ENCODE peak calls at places on chromosomes 6 and 20, in nine cellular contexts. Z is mammary epithelial cell; O is lung; S is spleen; T is astrocyte; N is left ventricle myocardium inferior; L is esophagus squamous epithelium; H is heart right ventricle; Y is CD8-positive, alpha-beta memory T cell. M is an unnamed sample. For H3K4me1, the result is how much of the 10 kb centered on the place peaks cover.

GRCh38 chr20:29878281-29878741 is 1379.2 kb upstream of the DEFB115 start:
- DNase-seq in Z (no peak), O (no peak), S (peak), T (no peak), N (no peak), L (no peak), H (no peak), Y (no peak), M (peak)

GRCh38 chr6:167044696-167045095 is 45.5 kb downstream of the CEP43 start:
- DNase-seq in Z (no peak), O (no peak), S (no peak), T (no peak), N (peak), L (no peak), H (no peak), Y (no peak), M (no peak)

GRCh38 chr20:33668087-33668790 is 1.5 kb downstream of the ACTL10 start:
- DNase-seq in Z (no peak), O (peak), S (peak), T (no peak), N (peak), L (no peak), H (peak), Y (no peak), M (peak)

GRCh38 chr20:58402305-58402704 is 13.3 kb downstream of the VAPB start:
- DNase-seq in Z (peak), O (no peak), S (no peak), T (no peak), N (no peak), L (no peak), H (no peak), Y (no peak), M (no peak)

GRCh38 chr6:68296126-68296525 is 339.0 kb upstream of the ADGRB3 start:
- DNase-seq in Z (no peak), O (no peak), S (no peak), T (peak), N (no peak), L (no peak), H (no peak), Y (no peak), M (no peak)

GRCh38 chr20:49724637-49725606 is 11.2 kb upstream of the B4GALT5 start:
- DNase-seq in Z (peak), O (peak), S (peak), T (peak), N (peak), L (no peak), H (peak), Y (no peak), M (no peak)

GRCh38 chr20:34362502-34363061 is 491 bp upstream of the ITCH start:
- DNase-seq in Z (no peak), O (no peak), S (peak), T (no peak), N (no peak), L (no peak), H (no peak), Y (no peak), M (no peak)

GRCh38 chr6:33508935-33509926 is 54.9 kb downstream of the ZBTB9 start:
- DNase-seq in Z (no peak), O (no peak), S (no peak), T (no peak), N (no peak), L (no peak), H (peak), Y (no peak), M (no peak)

GRCh38 chr6:88013554-88013953 is 34.1 kb upstream of the SPACA1 start:
- DNase-seq in Z (no peak), O (no peak), S (no peak), T (no peak), N (no peak), L (no peak), H (no peak), Y (no peak), M (no peak)

GRCh38 chr6:12969933-12970332 is 253.4 kb downstream of the PHACTR1 start:
- DNase-seq in Z (no peak), O (no peak), S (no peak), T (no peak), N (no peak), L (no peak), H (no peak), Y (no peak), M (no peak)

GRCh38 chr6:24929255-24929654 is 6.5 kb downstream of the RIPOR2 start:
- DNase-seq in Z (no peak), O (no peak), S (peak), T (no peak), N (no peak), L (no peak), H (no peak), Y (no peak), M (no peak)

GRCh38 chr6:168180548-168181011 is 101.6 kb upstream of the FRMD1 start:
- DNase-seq in Z (no peak), O (no peak), S (no peak), T (no peak), N (no peak), L (no peak), H (no peak), Y (no peak), M (no peak)

GRCh38 chr6:159906400-159906799 is 15.6 kb downstream of the MAS1 start:
- DNase-seq in Z (no peak), O (no peak), S (no peak), T (no peak), N (no peak), L (no peak), H (no peak), Y (no peak), M (no peak)

GRCh38 chr6:85143686-85144085 is 306.2 kb upstream of the NT5E start:
- DNase-seq in Z (no peak), O (no peak), S (no peak), T (no peak), N (no peak), L (no peak), H (no peak), Y (no peak), M (no peak)

GRCh38 chr6:163415620-163416379 is 1.3 kb downstream of the QKI start:
- DNase-seq in Z (peak), O (peak), S (peak), T (peak), N (peak), L (no peak), H (peak), Y (peak), M (peak)

GRCh38 chr6:33599413-33599911 is 19.4 kb upstream of the BAK1 start:
- DNase-seq in Z (peak), O (no peak), S (no peak), T (no peak), N (no peak), L (no peak), H (no peak), Y (no peak), M (no peak)

GRCh38 chr6:20955751-20956150 is 421.5 kb downstream of the CDKAL1 start:
- DNase-seq in Z (no peak), O (no peak), S (no peak), T (no peak), N (no peak), L (no peak), H (no peak), Y (no peak), M (no peak)

GRCh38 chr6:1611572-1612385 is 2.1 kb downstream of the FOXC1 start:
- DNase-seq in Z (peak), O (no peak), S (no peak), T (peak), N (no peak), L (no peak), H (no peak), Y (no peak), M (no peak)

GRCh38 chr6:35043381-35043780 is 97.8 kb downstream of the TCP11 start:
- DNase-seq in Z (no peak), O (no peak), S (no peak), T (no peak), N (no peak), L (no peak), H (no peak), Y (no peak), M (no peak)
- H3K4me1 ChIP-seq in Z (under half), O (under half), S (half or more), T (under half), N (half or more), L (half or more), H (half or more), Y (under half), M (under half)

GRCh38 chr20:41004561-41005360 is 23.9 kb upstream of the TOP1 start:
- DNase-seq in Z (peak), O (no peak), S (no peak), T (peak), N (no peak), L (no peak), H (no peak), Y (no peak), M (no peak)
- H3K4me3 ChIP-seq in Z (no peak), O (peak), S (no peak), T (peak), N (no peak), L (no peak), H (no peak), Y (no peak), M (no peak)

GRCh38 chr6:15425947-15426346 is 180.1 kb downstream of the JARID2 start:
- DNase-seq in Z (no peak), O (peak), S (no peak), T (no peak), N (no peak), L (no peak), H (no peak), Y (no peak), M (no peak)

GRCh38 chr6:15426395-15426794 is 180.5 kb downstream of the JARID2 start:
- DNase-seq in Z (no peak), O (no peak), S (no peak), T (no peak), N (no peak), L (no peak), H (no peak), Y (no peak), M (no peak)

GRCh38 chr6:15426926-15427325 is 181.1 kb downstream of the JARID2 start:
- DNase-seq in Z (no peak), O (no peak), S (no peak), T (no peak), N (no peak), L (no peak), H (no peak), Y (no peak), M (no peak)

GRCh38 chr6:15429146-15430110 is 183.6 kb downstream of the JARID2 start:
- DNase-seq in Z (peak), O (no peak), S (no peak), T (peak), N (no peak), L (no peak), H (no peak), Y (no peak), M (no peak)

DNA sequence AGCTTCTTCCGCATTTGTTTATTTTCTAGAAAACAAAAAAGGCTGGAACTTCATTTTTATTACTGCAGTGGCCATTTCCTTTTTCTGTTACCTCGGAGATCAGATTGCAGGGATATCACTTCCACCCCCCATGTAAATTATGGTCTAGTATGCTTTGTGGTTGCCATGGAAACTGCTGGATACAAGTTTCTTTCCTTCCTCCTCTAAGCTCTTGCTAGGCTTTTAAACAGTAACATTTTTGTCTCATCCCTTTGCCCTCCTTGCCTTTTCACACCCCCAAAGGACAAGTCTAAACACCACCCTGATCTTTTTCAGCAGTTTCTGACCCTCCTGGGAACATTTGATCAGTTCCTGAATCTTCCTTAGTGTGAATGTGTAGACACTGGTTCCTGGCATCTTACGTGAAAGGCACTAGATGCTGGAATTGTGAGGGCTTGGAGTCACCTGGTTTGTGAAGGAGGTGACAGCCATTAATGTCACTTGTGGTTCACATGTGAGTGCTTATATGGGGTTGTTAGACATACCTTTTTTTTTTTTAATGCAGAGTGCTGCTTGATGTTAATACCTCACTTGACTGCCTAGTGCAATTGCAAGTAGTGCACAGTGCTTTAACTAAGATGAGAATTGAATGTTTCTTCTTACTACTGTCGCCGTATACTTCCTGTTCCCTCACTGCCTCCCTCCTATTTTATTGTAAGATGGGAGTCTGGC is 181.6 kb downstream of the JARID2 start:
- DNase-seq in Z (peak), O (no peak), S (no peak), T (no peak), N (no peak), L (no peak), H (peak), Y (no peak), M (no peak)
- H3K4me1 ChIP-seq in Z (under half), O (under half), S (half or more), T (under half), N (half or more), L (under half), H (half or more), Y (under half), M (under half)

GRCh38 chr6:3162565-3163247 is 5.4 kb upstream of the TUBB2A start:
- DNase-seq in Z (peak), O (peak), S (peak), T (peak), N (peak), L (no peak), H (peak), Y (peak), M (peak)

GRCh38 chr6:3163248-3163594 is 5.9 kb upstream of the TUBB2A start:
- DNase-seq in Z (no peak), O (no peak), S (no peak), T (no peak), N (no peak), L (no peak), H (no peak), Y (no peak), M (no peak)

GRCh38 chr6:3164388-3164787 is 7.0 kb upstream of the TUBB2A start:
- DNase-seq in Z (no peak), O (no peak), S (no peak), T (no peak), N (no peak), L (no peak), H (no peak), Y (no peak), M (no peak)

GRCh38 chr6:3159805-3160781 is 2.7 kb upstream of the TUBB2A start:
- DNase-seq in Z (peak), O (no peak), S (peak), T (peak), N (no peak), L (peak), H (peak), Y (peak), M (no peak)

DNA sequence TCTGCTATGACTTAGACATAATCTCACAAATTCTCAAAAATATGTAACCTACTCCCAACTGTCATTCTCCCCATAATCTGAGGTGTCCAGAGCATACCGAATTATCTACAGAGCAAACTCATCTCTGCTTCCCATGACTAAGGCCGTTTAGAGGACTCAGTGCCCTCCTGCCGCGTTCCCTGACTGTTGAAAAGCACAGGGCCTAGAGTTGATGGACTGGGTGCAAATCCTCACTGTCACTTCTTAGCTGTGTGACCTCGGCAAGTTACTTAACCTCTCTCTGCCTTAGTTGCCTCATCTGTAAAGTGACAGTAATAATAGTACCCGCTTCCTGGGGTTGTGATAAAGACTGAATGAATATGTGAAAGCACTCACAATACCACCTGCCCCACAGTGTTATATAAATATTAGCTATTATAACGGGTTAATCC is 4.7 kb upstream of the TUBB2A start:
- DNase-seq in Z (no peak), O (no peak), S (no peak), T (no peak), N (no peak), L (no peak), H (no peak), Y (no peak), M (no peak)
- H3K4me3 ChIP-seq in Z (no peak), O (no peak), S (peak), T (no peak), N (peak), L (peak), H (peak), Y (no peak), M (no peak)

GRCh38 chr20:36466089-36466488 is 75.2 kb upstream of the MYL9 start:
- DNase-seq in Z (no peak), O (no peak), S (no peak), T (no peak), N (no peak), L (no peak), H (no peak), Y (no peak), M (no peak)
- H3K4me1 ChIP-seq in Z (half or more), O (under half), S (half or more), T (half or more), N (half or more), L (half or more), H (half or more), Y (half or more), M (under half)

GRCh38 chr20:4998160-4998651 is 3.1 kb downstream of the SLC23A2 start:
- DNase-seq in Z (no peak), O (no peak), S (peak), T (no peak), N (no peak), L (no peak), H (no peak), Y (no peak), M (no peak)

GRCh38 chr20:5002077-5002413 is 735 bp upstream of the SLC23A2 start:
- DNase-seq in Z (no peak), O (no peak), S (peak), T (no peak), N (peak), L (no peak), H (peak), Y (no peak), M (no peak)

GRCh38 chr20:5000263-5001173 is 792 bp downstream of the SLC23A2 start:
- DNase-seq in Z (no peak), O (peak), S (peak), T (no peak), N (peak), L (no peak), H (peak), Y (peak), M (peak)

GRCh38 chr20:5001174-5002076 is at the start of gene SLC23A2:
- DNase-seq in Z (no peak), O (peak), S (peak), T (peak), N (peak), L (no peak), H (peak), Y (peak), M (peak)

DNA sequence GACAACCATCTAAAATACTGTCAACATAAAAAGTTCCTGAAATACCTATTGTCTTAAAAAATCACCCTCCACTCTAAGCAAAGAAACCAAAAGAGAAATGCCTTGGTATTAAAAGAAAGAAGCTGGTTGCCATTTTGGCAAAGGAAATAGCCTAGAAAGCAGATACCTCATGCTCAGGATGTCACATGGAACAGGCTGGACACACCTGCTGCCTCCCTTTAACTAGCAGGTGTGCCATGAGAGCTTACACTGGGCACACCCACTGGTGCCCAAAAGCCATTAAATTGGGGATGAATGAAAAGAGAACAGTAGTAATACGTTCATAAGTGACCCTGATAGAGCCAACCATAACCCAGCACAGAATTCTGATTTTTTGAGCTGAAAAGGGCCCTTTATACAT is 1.5 kb downstream of the SLC23A2 start:
- DNase-seq in Z (no peak), O (no peak), S (no peak), T (no peak), N (no peak), L (no peak), H (no peak), Y (no peak), M (no peak)
- H3K4me3 ChIP-seq in Z (peak), O (no peak), S (peak), T (peak), N (peak), L (peak), H (peak), Y (peak), M (no peak)

DNA sequence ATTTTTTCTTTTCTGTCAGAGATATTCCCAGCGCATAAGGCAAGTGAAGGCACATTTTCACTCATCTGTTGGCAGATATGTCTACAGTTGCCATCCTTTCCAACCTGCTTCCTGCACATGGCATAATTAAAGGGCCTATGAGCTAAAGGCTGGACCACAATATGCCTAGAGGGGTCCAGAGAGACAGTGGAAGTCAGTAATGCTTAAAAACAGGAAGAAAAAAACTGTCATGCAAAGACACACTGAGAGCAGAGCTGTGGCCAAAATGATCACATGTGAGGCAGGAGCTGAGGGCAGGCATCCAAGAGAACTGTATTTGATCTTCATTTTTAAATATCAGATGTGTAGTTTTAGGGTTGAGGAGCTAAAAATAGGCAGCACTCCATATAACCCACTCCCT is 125.0 kb upstream of the BACH2 start:
- DNase-seq in Z (no peak), O (no peak), S (no peak), T (no peak), N (no peak), L (no peak), H (no peak), Y (no peak), M (no peak)
- H3K4me1 ChIP-seq in Z (under half), O (under half), S (under half), T (under half), N (under half), L (under half), H (under half), Y (under half), M (under half)

M was measured in aorta.